ENCODE peak calls at places on chromosomes 5 and 9, in ten cellular contexts. K is sigmoid colon; S is CD4-positive, alpha-beta T cell; W is GM10248; N is AG10803; Y is stomach; Q is tibial nerve; Z is progenitor cell of endocrine pancreas; C is RWPE1; D is H9. J is an unnamed sample.

GRCh38 chr5:127723571-127723970 is 20.4 kb downstream of the CCDC192 start:
- DNase-seq in K (no peak), S (no peak), W (no peak), N (peak; percentile 12), Y (no peak), Q (peak; percentile 46), Z (no peak), C (peak; percentile 44), D (no peak), J (no peak)

GRCh38 chr5:124867064-124867707 is 120.7 kb upstream of the ZNF608 start:
- DNase-seq in K (no peak), S (no peak), W (no peak), N (peak; percentile 97), Y (no peak), Q (no peak), Z (no peak), C (no peak), D (no peak), J (no peak)

GRCh38 chr9:118091221-118091620 is 387.0 kb downstream of the TLR4 start:
- DNase-seq in K (no peak), S (no peak), W (no peak), N (no peak), Y (no peak), Q (no peak), Z (no peak), C (no peak), D (no peak), J (no peak)

GRCh38 chr5:57303985-57304384 is 130.1 kb downstream of the GPBP1 start:
- DNase-seq in K (no peak), S (no peak), W (no peak), N (no peak), Y (no peak), Q (no peak), Z (no peak), C (no peak), D (peak; percentile 60), J (no peak)

GRCh38 chr5:77211691-77212047 is 1.2 kb downstream of the PDE8B start:
- DNase-seq in K (no peak), S (no peak), W (no peak), N (no peak), Y (no peak), Q (no peak), Z (no peak), C (no peak), D (no peak), J (no peak)

GRCh38 chr5:149855371-149855770 is 89.2 kb downstream of the PDE6A start:
- DNase-seq in K (no peak), S (no peak), W (no peak), N (no peak), Y (no peak), Q (no peak), Z (no peak), C (no peak), D (no peak), J (no peak)

GRCh38 chr5:113020461-113021273 is 44.1 kb downstream of the DCP2 start:
- DNase-seq in K (no peak), S (no peak), W (no peak), N (peak; percentile 58), Y (no peak), Q (no peak), Z (no peak), C (peak; percentile 90), D (no peak), J (no peak)

GRCh38 chr9:13948037-13948436 is 365.9 kb downstream of the NFIB start:
- DNase-seq in K (no peak), S (no peak), W (no peak), N (no peak), Y (no peak), Q (no peak), Z (no peak), C (no peak), D (no peak), J (no peak)

GRCh38 chr5:173771058-173771742 is 116.9 kb upstream of the CPEB4 start:
- DNase-seq in K (no peak), S (no peak), W (no peak), N (no peak), Y (peak; percentile 81), Q (no peak), Z (no peak), C (no peak), D (no peak), J (no peak)

GRCh38 chr5:8462565-8462964 is 593.6 kb downstream of the MTRR start:
- DNase-seq in K (no peak), S (no peak), W (no peak), N (no peak), Y (no peak), Q (no peak), Z (no peak), C (no peak), D (no peak), J (no peak)

GRCh38 chr9:93267091-93267541 is 83.2 kb downstream of the WNK2 start:
- DNase-seq in K (peak; percentile 52), S (no peak), W (peak; percentile 10), N (no peak), Y (peak; percentile 24), Q (no peak), Z (no peak), C (no peak), D (no peak), J (no peak)

GRCh38 chr9:79353856-79354520 is 217.8 kb upstream of the TLE4 start:
- DNase-seq in K (no peak), S (no peak), W (no peak), N (peak; percentile 50), Y (no peak), Q (no peak), Z (no peak), C (no peak), D (no peak), J (no peak)

GRCh38 chr5:111929892-111930291 is 172.9 kb upstream of the NREP start:
- DNase-seq in K (no peak), S (no peak), W (no peak), N (peak; percentile 89), Y (no peak), Q (no peak), Z (no peak), C (peak; percentile 87), D (no peak), J (no peak)

GRCh38 chr5:142587354-142587965 is 98.4 kb downstream of the FGF1 start:
- DNase-seq in K (no peak), S (no peak), W (peak; percentile 23), N (peak; percentile 37), Y (peak; percentile 32), Q (no peak), Z (no peak), C (no peak), D (peak; percentile 47), J (no peak)
- TF ChIP-seq CTCF in K (no peak), S (peak; percentile 24), W (peak; percentile 12), N (peak; percentile 63), Y (peak; percentile 19), Q (peak; percentile 19), Z (peak; percentile 59), C (peak; percentile 60), D (peak; percentile 78), J (peak; percentile 48)

DNA sequence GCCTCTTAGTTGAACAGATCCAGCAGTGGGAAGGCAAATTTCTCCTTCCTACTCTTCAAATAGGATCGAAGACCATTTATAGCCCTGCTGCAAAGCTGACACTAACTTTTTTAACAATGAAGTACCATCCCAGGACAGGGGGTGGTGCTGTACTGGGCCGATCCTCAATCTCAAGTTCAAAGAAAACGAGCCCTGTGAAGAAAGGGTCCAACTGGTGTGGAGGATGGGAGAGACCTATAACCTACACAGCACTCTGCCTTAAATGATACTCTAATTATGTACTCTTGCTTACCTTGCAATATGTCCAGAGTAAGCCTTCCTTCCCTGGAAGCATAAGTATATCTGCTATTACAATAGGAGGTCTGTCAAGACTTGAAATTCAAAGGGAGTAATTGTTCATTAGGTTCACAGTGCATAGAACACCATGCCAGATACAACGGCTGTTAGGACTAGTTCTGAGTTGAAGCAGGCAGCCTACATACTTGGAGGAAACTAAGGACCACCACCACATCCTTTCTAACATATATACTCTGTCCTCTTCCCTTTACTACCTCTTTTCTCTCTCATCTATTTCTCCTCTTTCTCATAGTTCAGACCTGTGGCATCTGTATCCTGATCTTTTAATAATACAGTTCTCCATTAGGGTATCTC is 6.2 kb downstream of the ETF1 start:
- DNase-seq in K (no peak), S (no peak), W (no peak), N (no peak), Y (no peak), Q (no peak), Z (no peak), C (peak; percentile 26), D (no peak), J (no peak)
- TF ChIP-seq CTCF in K (no peak), S (no peak), W (no peak), N (peak; percentile 42), Y (no peak), Q (peak; percentile 16), Z (peak; percentile 41), C (no peak), D (peak; percentile 58), J (peak; percentile 6)

GRCh38 chr5:109928046-109928445 is 238.3 kb downstream of the MAN2A1 start:
- DNase-seq in K (no peak), S (no peak), W (no peak), N (no peak), Y (no peak), Q (no peak), Z (no peak), C (no peak), D (no peak), J (no peak)

GRCh38 chr5:109927639-109928038 is 237.9 kb downstream of the MAN2A1 start:
- DNase-seq in K (no peak), S (no peak), W (no peak), N (no peak), Y (no peak), Q (no peak), Z (no peak), C (no peak), D (no peak), J (no peak)

GRCh38 chr5:109929371-109929770 is 239.6 kb downstream of the MAN2A1 start:
- DNase-seq in K (no peak), S (no peak), W (no peak), N (no peak), Y (no peak), Q (no peak), Z (no peak), C (no peak), D (no peak), J (no peak)

GRCh38 chr5:109936091-109936490 is 246.4 kb downstream of the MAN2A1 start:
- DNase-seq in K (no peak), S (no peak), W (no peak), N (no peak), Y (no peak), Q (no peak), Z (no peak), C (no peak), D (no peak), J (no peak)

DNA sequence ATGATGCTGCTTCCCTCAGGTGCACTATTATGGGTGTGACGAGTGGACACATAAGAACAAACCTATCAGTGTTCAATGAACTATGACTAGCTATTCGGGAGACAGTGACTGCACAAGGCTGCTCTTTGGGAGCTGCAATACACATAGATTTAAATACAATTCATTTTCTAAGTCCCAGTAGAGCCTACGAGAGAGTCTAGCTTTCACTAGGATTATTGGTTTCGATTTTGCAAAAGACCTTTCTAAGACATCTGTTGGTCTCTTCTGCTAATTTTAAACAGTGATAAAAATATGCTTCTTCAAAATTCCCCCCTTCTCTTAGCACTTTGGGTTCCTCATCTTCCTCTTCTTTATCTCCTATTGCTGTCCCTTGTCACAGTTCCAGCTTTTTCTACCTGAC is 241.3 kb downstream of the MAN2A1 start:
- DNase-seq in K (no peak), S (no peak), W (no peak), N (no peak), Y (no peak), Q (no peak), Z (no peak), C (no peak), D (no peak), J (no peak)
- TF ChIP-seq CTCF in K (no peak), S (no peak), W (no peak), N (no peak), Y (no peak), Q (no peak), Z (no peak), C (no peak), D (no peak), J (no peak)

GRCh38 chr9:124475158-124475867 is 25.1 kb downstream of the ADGRD2 start:
- DNase-seq in K (no peak), S (no peak), W (no peak), N (no peak), Y (no peak), Q (no peak), Z (no peak), C (no peak), D (peak; percentile 69), J (no peak)
- TF ChIP-seq CTCF in K (no peak), S (no peak), W (no peak), N (no peak), Y (no peak), Q (no peak), Z (no peak), C (no peak), D (peak; percentile 50), J (peak; percentile 26)

J was measured in D721Med.